ENCODE peak calls at places on chromosomes 16 and 17, in seven cellular contexts. J is fibroblast of pulmonary artery; P is CD8-positive, alpha-beta T cell; E is astrocyte of the cerebellum; A is AG04450; B is endodermal cell; F is left ventricle myocardium inferior. U is an unnamed sample.

GRCh38 chr17:22265807-22266206 is 573.5 kb downstream of the KCNJ18 start:
- DNase-seq in J (no peak), P (no peak), E (no peak), A (no peak), B (no peak), F (no peak), U (no peak)

GRCh38 chr16:1871974-1872635 is at the start of gene MEIOB:
- DNase-seq in J (no peak), P (peak; percentile 53), E (no peak), A (no peak), B (peak; percentile 94), F (no peak), U (no peak)

GRCh38 chr17:65660947-65661346 is 99.5 kb upstream of the AXIN2 start:
- DNase-seq in J (peak; percentile 70), P (no peak), E (peak; percentile 5), A (no peak), B (no peak), F (no peak), U (peak; percentile 41)

GRCh38 chr17:79065105-79065670 is 9.4 kb upstream of the ENGASE start:
- DNase-seq in J (peak; percentile 65), P (peak; percentile 67), E (no peak), A (no peak), B (peak; percentile 89), F (no peak), U (no peak)

GRCh38 chr17:77679589-77679988 is 278.9 kb upstream of the TNRC6C start:
- DNase-seq in J (no peak), P (no peak), E (no peak), A (no peak), B (peak; percentile 27), F (no peak), U (no peak)

GRCh38 chr17:5249615-5250014 is 15.0 kb upstream of the SCIMP start:
- DNase-seq in J (peak; percentile 88), P (peak; percentile 73), E (peak; percentile 66), A (peak; percentile 38), B (peak; percentile 88), F (no peak), U (peak; percentile 36)

GRCh38 chr17:82156284-82156925 is 56.2 kb downstream of the CCDC57 start:
- DNase-seq in J (no peak), P (no peak), E (no peak), A (no peak), B (peak; percentile 36), F (no peak), U (no peak)

GRCh38 chr16:12653820-12654392 is 149.8 kb downstream of the CPPED1 start:
- DNase-seq in J (no peak), P (no peak), E (no peak), A (no peak), B (no peak), F (no peak), U (no peak)

GRCh38 chr17:81641825-81642489 is 5.0 kb downstream of the TSPAN10 start:
- DNase-seq in J (peak; percentile 23), P (no peak), E (no peak), A (peak; percentile 29), B (peak; percentile 57), F (no peak), U (no peak)

GRCh38 chr17:55478971-55479370 is 32.3 kb downstream of the SMIM36 start:
- DNase-seq in J (no peak), P (no peak), E (no peak), A (no peak), B (no peak), F (no peak), U (no peak)

GRCh38 chr17:33390479-33391027 is 97.5 kb upstream of the ASIC2 start:
- DNase-seq in J (peak; percentile 46), P (no peak), E (no peak), A (no peak), B (no peak), F (no peak), U (no peak)

GRCh38 chr17:73013299-73013698 is 79.2 kb downstream of the SLC39A11 start:
- DNase-seq in J (no peak), P (no peak), E (no peak), A (no peak), B (no peak), F (no peak), U (no peak)

GRCh38 chr16:4373909-4374742 is 2.5 kb downstream of the VASN start:
- DNase-seq in J (peak; percentile 96), P (no peak), E (peak; percentile 80), A (peak; percentile 93), B (peak; percentile 85), F (peak; percentile 68), U (peak; percentile 93)

GRCh38 chr17:58156839-58157803 is 8.9 kb downstream of the OR4D1 start:
- DNase-seq in J (no peak), P (peak; percentile 75), E (no peak), A (no peak), B (peak; percentile 93), F (peak; percentile 21), U (no peak)

GRCh38 chr17:14207791-14208190 is 28.9 kb downstream of the CDRT15 start:
- DNase-seq in J (no peak), P (no peak), E (no peak), A (no peak), B (no peak), F (no peak), U (no peak)

GRCh38 chr16:22861585-22861984 is 47.6 kb downstream of the HS3ST2 start:
- DNase-seq in J (no peak), P (no peak), E (no peak), A (no peak), B (no peak), F (no peak), U (no peak)

GRCh38 chr16:1708768-1709180 is 2.8 kb downstream of the MAPK8IP3 start:
- DNase-seq in J (peak; percentile 57), P (no peak), E (no peak), A (peak; percentile 45), B (no peak), F (peak; percentile 62), U (no peak)

GRCh38 chr17:77496831-77497577 is 356.2 kb downstream of the SEC14L1 start:
- DNase-seq in J (no peak), P (peak; percentile 48), E (no peak), A (no peak), B (peak; percentile 39), F (peak; percentile 10), U (no peak)

GRCh38 chr16:66741131-66741900 is 10.1 kb downstream of the DYNC1LI2 start:
- DNase-seq in J (peak; percentile 93), P (no peak), E (peak; percentile 87), A (peak; percentile 61), B (no peak), F (peak; percentile 88), U (peak; percentile 80)

GRCh38 chr16:57863434-57864160 is 61.3 kb upstream of the KIFC3 start:
- DNase-seq in J (peak; percentile 84), P (no peak), E (peak; percentile 73), A (peak; percentile 45), B (peak; percentile 88), F (peak; percentile 45), U (peak; percentile 49)

GRCh38 chr16:85210423-85211169 is 98.3 kb upstream of the CIBAR2 start:
- DNase-seq in J (peak; percentile 82), P (no peak), E (no peak), A (no peak), B (no peak), F (no peak), U (no peak)

GRCh38 chr16:86725401-86725800 is 147.1 kb downstream of the FOXL1 start:
- DNase-seq in J (no peak), P (no peak), E (no peak), A (peak; percentile 27), B (no peak), F (no peak), U (no peak)

GRCh38 chr16:86723699-86724098 is 145.3 kb downstream of the FOXL1 start:
- DNase-seq in J (no peak), P (no peak), E (no peak), A (no peak), B (peak; percentile 82), F (no peak), U (no peak)

GRCh38 chr16:86727131-86727530 is 148.8 kb downstream of the FOXL1 start:
- DNase-seq in J (no peak), P (no peak), E (no peak), A (no peak), B (no peak), F (no peak), U (no peak)

GRCh38 chr16:86722970-86723369 is 144.6 kb downstream of the FOXL1 start:
- DNase-seq in J (peak; percentile 75), P (no peak), E (no peak), A (no peak), B (no peak), F (no peak), U (peak; percentile 45)

GRCh38 chr16:86726340-86726739 is 148.0 kb downstream of the FOXL1 start:
- DNase-seq in J (no peak), P (no peak), E (no peak), A (no peak), B (no peak), F (no peak), U (no peak)
- H3K4me3 ChIP-seq in J (no peak overlapping the region), P (no peak overlapping the region), E (no peak overlapping the region), A (no peak overlapping the region), B (no peak overlapping the region), F (no peak overlapping the region), U (no peak overlapping the region)

GRCh38 chr17:60600490-60601431 is 768 bp downstream of the PPM1D start:
- DNase-seq in J (peak; percentile 90), P (peak; percentile 62), E (peak; percentile 75), A (peak; percentile 70), B (peak; percentile 95), F (peak; percentile 56), U (peak; percentile 47)

GRCh38 chr17:60602385-60602742 is 2.4 kb downstream of the PPM1D start:
- DNase-seq in J (no peak), P (no peak), E (no peak), A (no peak), B (peak; percentile 65), F (no peak), U (no peak)

GRCh38 chr17:60601443-60602384 is 1.7 kb downstream of the PPM1D start:
- DNase-seq in J (peak; percentile 90), P (peak; percentile 49), E (peak; percentile 75), A (peak; percentile 56), B (peak; percentile 88), F (no peak), U (no peak)

GRCh38 chr17:60604686-60605334 is 4.8 kb downstream of the PPM1D start:
- DNase-seq in J (peak; percentile 46), P (no peak), E (peak; percentile 47), A (no peak), B (no peak), F (no peak), U (no peak)

GRCh38 chr17:60602871-60603270 is 2.9 kb downstream of the PPM1D start:
- DNase-seq in J (no peak), P (no peak), E (no peak), A (no peak), B (no peak), F (no peak), U (no peak)
- H3K4me3 ChIP-seq in J (peak overlapping the region; percentile 96), P (no peak overlapping the region), E (peak overlapping the region; percentile 91), A (peak overlapping the region; percentile 99), B (peak overlapping the region; percentile 99), F (peak overlapping the region; percentile 93), U (peak overlapping the region; percentile 94)

GRCh38 chr17:2253768-2254406 is 49.7 kb downstream of the SMG6 start:
- DNase-seq in J (no peak), P (no peak), E (no peak), A (no peak), B (no peak), F (no peak), U (no peak)
- H3K4me3 ChIP-seq in J (no peak overlapping the region), P (no peak overlapping the region), E (no peak overlapping the region), A (no peak overlapping the region), B (no peak overlapping the region), F (no peak overlapping the region), U (no peak overlapping the region)

DNA sequence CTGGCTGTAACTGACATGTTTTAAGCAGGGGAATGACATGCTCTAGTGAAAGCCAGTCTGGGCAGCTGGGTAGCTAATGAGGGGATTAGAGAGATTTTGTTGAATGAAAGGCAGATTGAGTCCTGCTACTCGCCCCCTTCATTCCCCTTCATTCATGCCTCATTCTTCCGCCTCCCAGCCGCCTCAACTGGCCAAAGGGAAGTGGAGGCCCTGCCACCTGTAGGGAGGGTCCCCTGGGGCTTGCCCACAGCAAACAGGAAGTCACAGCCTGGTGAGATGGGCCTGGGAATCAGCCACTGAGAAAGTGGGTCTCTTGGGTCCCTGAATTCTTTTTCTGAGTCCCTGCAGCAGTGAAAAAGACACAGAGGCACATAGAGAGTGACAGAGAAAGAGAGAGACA is 1.1 kb upstream of the CD19 start:
- DNase-seq in J (no peak), P (no peak), E (no peak), A (no peak), B (no peak), F (no peak), U (no peak)
- H3K4me3 ChIP-seq in J (no peak overlapping the region), P (no peak overlapping the region), E (no peak overlapping the region), A (no peak overlapping the region), B (no peak overlapping the region), F (no peak overlapping the region), U (no peak overlapping the region)